ENCODE peak calls at places on chromosomes 1 and 21, in six cellular contexts. Z is HepG2, H is K562, O is HCT116, T is H1, X is GM12878. K is an unnamed sample. For H3K36me3, the result is how much of the 10 kb centered on the place peaks cover.

GRCh38 chr1:204891860-204892259 is 21.2 kb downstream of the NFASC start:
- DNase-seq in O (no peak), H (no peak), Z (no peak), X (no peak), T (no peak), K (no peak)

GRCh38 chr1:37308571-37308960 is 165.8 kb upstream of the ZC3H12A start:
- DNase-seq in X (no peak), T (no peak), O (no peak), Z (no peak), H (no peak), K (no peak)

GRCh38 chr1:44848456-44849181 is 5.6 kb upstream of the PTCH2 start:
- DNase-seq in O (no peak), X (no peak), Z (no peak), H (no peak), T (no peak), K (no peak)

GRCh38 chr1:107829083-107829771 is 135.8 kb downstream of the VAV3 start:
- DNase-seq in H (no peak), O (no peak), T (no peak), Z (no peak), X (peak), K (no peak)

GRCh38 chr1:168512864-168513595 is 30.8 kb downstream of the XCL2 start:
- DNase-seq in X (no peak), T (no peak), Z (peak), O (no peak), H (no peak), K (no peak)

GRCh38 chr1:6635161-6635909 is 10.7 kb downstream of the THAP3 start:
- DNase-seq in H (no peak), X (no peak), O (no peak), T (no peak), Z (no peak), K (no peak)

GRCh38 chr1:196425513-196425912 is 182.7 kb downstream of the KCNT2 start:
- DNase-seq in X (no peak), Z (no peak), O (no peak), H (no peak), T (no peak), K (no peak)

GRCh38 chr21:26881504-26882228 is 36.5 kb upstream of the ADAMTS1 start:
- DNase-seq in O (no peak), Z (no peak), X (no peak), T (no peak), H (no peak), K (peak)

GRCh38 chr1:94578856-94579255 is 37.3 kb upstream of the F3 start:
- DNase-seq in O (no peak), T (no peak), Z (no peak), X (no peak), H (no peak), K (no peak)

GRCh38 chr1:201681375-201681774 is 142.4 kb downstream of the NAV1 start:
- DNase-seq in O (no peak), X (no peak), Z (no peak), T (no peak), H (no peak), K (no peak)

GRCh38 chr1:48853006-48853405 is 76.3 kb upstream of the BEND5 start:
- DNase-seq in X (no peak), H (no peak), Z (no peak), T (no peak), O (no peak), K (no peak)

DNA sequence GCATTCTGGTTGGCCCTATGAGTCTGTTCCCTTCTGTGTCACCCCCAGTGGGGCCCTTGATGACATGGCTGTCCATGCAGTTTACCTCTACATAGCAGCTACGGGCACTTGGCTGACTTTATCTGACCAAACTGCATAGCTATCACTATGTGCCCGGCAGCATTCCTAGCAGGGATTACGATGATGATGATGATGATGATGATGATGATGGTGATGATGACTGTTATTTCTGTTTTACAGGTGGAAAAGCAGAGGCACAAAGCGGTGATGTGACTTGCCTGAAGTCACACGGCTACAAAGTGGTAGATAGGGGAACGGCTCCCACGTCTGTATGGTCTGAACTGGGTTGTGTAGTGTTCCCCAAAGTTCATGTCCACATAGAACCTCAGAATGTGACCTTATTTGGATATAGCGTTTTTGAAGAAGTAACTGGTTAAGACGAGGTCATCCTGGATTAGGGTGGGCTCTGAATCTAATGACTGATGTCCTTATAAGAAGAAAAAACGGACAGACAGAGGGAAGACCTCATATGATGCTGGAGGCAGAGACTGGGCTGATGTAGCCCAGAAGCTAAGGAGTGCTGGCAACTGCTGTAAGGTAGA is 57.6 kb downstream of the RUNX1 start:
- DNase-seq in X (no peak), T (no peak), H (no peak), Z (no peak), O (no peak), K (no peak)
- H3K36me3 ChIP-seq in X (under half), T (under half), H (under half), Z (under half), O (under half), K (under half)

DNA sequence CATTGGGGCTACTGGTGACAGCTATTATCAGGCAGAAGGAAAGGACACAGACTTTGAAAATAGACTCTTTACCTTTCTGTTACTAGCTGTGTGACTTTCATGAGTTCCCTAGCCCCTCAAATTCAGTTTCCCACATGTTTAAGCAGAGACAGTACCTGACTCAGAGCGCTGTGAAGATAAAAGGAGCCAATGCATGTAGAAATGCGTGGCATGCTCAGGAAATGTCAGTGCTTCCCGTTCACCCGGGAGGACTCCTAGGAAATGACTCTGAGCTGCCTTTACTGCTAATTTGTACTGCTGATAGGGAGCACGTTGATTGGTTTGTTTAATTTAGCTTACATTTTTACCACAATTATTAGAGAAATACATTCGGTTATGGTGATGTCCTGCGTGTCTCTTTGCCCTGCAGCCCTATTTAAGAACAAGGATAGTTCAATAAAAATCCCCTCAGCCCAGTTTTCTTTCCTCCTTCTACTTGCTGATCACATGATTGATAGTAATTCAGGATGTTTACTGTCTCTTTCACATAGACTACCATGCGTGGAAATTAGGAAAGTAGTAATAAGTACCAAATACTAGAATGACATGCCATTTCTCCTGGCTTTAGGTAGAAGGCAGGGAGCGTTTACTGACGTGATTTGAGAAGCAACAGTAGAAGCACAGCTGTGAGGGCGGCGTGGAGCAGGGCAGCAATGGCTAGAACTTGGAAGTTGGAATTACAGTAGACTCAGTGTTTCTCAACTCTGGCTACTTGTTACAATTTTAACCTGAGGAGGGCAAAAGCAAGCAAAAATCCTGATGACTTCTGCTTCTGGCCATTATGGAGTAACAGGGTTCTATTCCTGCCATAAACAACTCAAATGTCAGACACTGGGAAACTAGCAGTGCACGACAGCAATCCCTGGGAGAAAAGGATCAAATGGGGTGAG is 15.9 kb downstream of the PDIK1L start:
- DNase-seq in H (no peak), Z (no peak), X (no peak), T (peak), O (no peak), K (no peak)
- TF ChIP-seq ZNF274 in H (no peak), Z (no peak), X (no peak), T (no peak), O (no peak), K (no peak)

GRCh38 chr21:35170818-35171217 is 121.7 kb upstream of the RUNX1 start:
- DNase-seq in X (no peak), Z (no peak), H (no peak), T (no peak), O (no peak), K (no peak)

GRCh38 chr21:35169574-35169973 is 120.5 kb upstream of the RUNX1 start:
- DNase-seq in H (no peak), Z (no peak), T (no peak), X (no peak), O (no peak), K (no peak)

GRCh38 chr21:35171385-35171784 is 122.3 kb upstream of the RUNX1 start:
- DNase-seq in X (no peak), O (no peak), Z (no peak), H (no peak), T (no peak), K (no peak)

GRCh38 chr21:35170244-35170756 is 121.2 kb upstream of the RUNX1 start:
- DNase-seq in H (no peak), T (no peak), Z (no peak), O (no peak), X (no peak), K (no peak)

GRCh38 chr21:35172231-35172630 is 123.1 kb upstream of the RUNX1 start:
- DNase-seq in O (no peak), T (no peak), H (no peak), X (no peak), Z (no peak), K (no peak)
- H3K9ac ChIP-seq in O (no peak), T (no peak), H (no peak), X (no peak), Z (no peak), K (no peak)

DNA sequence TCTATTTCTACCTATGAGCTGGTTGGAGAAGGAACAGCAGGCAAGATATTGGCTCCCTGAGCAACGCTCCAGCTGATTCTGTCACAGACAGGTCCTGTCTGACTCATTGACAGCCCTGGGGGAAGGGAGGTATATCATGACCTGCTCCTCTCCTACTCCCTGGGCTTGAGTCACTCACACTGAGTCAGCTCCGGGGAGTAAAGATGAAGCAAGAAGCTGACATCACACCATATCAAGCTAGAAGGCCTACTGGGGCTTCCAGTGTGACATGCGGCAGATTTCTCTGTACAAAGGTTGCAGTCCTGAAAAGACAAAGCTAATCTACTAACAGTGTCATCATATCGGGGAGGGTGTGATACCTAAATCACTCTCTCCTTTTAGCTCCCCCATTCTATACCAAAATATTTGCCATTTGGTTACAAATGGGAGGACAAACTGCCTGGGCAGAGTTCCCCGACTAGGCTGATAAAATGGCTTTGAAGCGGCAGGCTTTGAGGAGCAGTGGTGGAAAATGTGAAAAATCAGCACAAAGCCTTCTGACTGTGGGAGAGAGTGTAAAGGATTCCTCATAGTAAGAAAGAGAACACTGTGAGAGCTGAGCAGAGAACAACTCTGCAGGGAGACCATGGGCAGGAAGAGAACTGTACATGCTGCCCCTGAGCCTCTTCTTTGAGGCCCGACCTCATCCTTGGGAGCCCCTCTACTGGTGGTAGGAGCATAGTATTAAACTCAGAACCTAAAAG is 15.5 kb downstream of the PI4KB start:
- DNase-seq in Z (peak), T (no peak), H (peak), O (peak), X (no peak), K (no peak)
- H3K36me3 ChIP-seq in Z (under half), T (under half), H (half or more), O (under half), X (under half), K (half or more)

DNA sequence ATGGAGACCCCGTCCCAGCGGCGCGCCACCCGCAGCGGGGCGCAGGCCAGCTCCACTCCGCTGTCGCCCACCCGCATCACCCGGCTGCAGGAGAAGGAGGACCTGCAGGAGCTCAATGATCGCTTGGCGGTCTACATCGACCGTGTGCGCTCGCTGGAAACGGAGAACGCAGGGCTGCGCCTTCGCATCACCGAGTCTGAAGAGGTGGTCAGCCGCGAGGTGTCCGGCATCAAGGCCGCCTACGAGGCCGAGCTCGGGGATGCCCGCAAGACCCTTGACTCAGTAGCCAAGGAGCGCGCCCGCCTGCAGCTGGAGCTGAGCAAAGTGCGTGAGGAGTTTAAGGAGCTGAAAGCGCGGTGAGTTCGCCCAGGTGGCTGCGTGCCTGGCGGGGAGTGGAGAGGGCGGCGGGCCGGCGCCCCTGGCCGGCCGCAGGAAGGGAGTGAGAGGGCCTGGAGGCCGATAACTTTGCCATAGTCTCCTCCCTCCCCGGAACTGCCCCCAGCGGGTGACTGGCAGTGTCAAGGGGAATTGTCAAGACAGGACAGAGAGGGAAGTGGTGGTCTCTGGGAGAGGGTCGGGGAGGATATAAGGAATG is 505 bp downstream of the LMNA start:
- DNase-seq in H (no peak), O (no peak), Z (no peak), T (peak), X (no peak), K (no peak)
- TF ChIP-seq ZNF274 in H (no peak), O (no peak), Z (no peak), T (no peak), X (no peak), K (no peak)

GRCh38 chr1:232474821-232475220 is 155.1 kb downstream of the SIPA1L2 start:
- DNase-seq in T (no peak), Z (no peak), X (no peak), O (no peak), H (no peak), K (no peak)

GRCh38 chr1:232481091-232481490 is 148.8 kb downstream of the SIPA1L2 start:
- DNase-seq in H (no peak), T (no peak), X (no peak), Z (no peak), O (no peak), K (no peak)

GRCh38 chr1:232473900-232474299 is 156.0 kb downstream of the SIPA1L2 start:
- DNase-seq in Z (no peak), O (no peak), H (no peak), X (no peak), T (no peak), K (no peak)

GRCh38 chr1:232476538-232476950 is 153.4 kb downstream of the SIPA1L2 start:
- DNase-seq in O (no peak), Z (no peak), X (no peak), H (no peak), T (no peak), K (no peak)

DNA sequence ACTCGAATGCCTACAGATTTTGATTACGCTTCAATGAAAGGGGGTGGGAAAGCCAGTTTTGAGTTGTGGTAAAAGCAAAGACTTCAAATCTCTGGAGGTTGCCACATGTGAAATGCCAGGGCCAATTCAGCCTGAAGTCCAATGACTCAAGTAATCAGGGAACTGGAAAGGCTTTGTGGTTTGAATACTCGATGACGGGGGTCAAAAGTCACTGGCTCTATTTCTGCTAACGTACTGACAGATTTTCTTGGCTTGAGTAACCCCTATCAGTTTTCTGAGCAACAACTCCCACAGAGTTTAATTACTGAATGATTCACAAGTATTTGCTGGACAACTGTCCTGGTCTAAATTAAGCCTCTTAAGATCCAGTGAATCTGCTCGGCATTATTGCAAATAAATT is 152.2 kb downstream of the SIPA1L2 start:
- DNase-seq in H (no peak), T (no peak), O (peak), X (no peak), Z (no peak), K (no peak)
- H3K9ac ChIP-seq in H (no peak), T (no peak), O (no peak), X (no peak), Z (no peak), K (no peak)

GRCh38 chr21:37136261-37136660 is 63.2 kb downstream of the TTC3 start:
- DNase-seq in Z (no peak), H (no peak), T (no peak), O (no peak), X (no peak), K (no peak)
- H3K36me3 ChIP-seq in Z (under half), H (half or more), T (under half), O (half or more), X (under half), K (half or more)

GRCh38 chr1:30975217-30975616 is 66.7 kb upstream of the SDC3 start:
- DNase-seq in T (no peak), Z (peak), O (no peak), H (no peak), X (no peak), K (no peak)

GRCh38 chr1:30977511-30977910 is 69.0 kb upstream of the SDC3 start:
- DNase-seq in T (no peak), Z (no peak), X (no peak), H (no peak), O (no peak), K (no peak)

GRCh38 chr1:30977105-30977504 is 68.5 kb upstream of the SDC3 start:
- DNase-seq in T (no peak), X (no peak), Z (peak), O (no peak), H (no peak), K (no peak)

GRCh38 chr1:30974536-30974935 is 66.0 kb upstream of the SDC3 start:
- DNase-seq in X (no peak), Z (no peak), H (no peak), O (no peak), T (no peak), K (no peak)

GRCh38 chr1:30976143-30976542 is 67.6 kb upstream of the SDC3 start:
- DNase-seq in T (no peak), O (no peak), H (no peak), X (no peak), Z (no peak), K (no peak)
- TF ChIP-seq ZNF274 in T (no peak), O (no peak), H (no peak), X (no peak), Z (no peak), K (no peak)

K was measured in NT2/D1.